ENCODE peak calls at places on chromosomes 7 and 10, in six cellular contexts. X, W, J, V, G and R are unnamed samples.

GRCh38 chr7:16999541-17000266 is 117.9 kb upstream of the AGR3 start:
- DNase-seq in X (no peak), W (no peak), J (no peak), V (no peak), G (peak), R (no peak)

GRCh38 chr10:114638874-114639625 is 19.0 kb downstream of the ABLIM1 start:
- DNase-seq in X (peak), W (no peak), J (no peak), V (peak), G (no peak), R (no peak)

GRCh38 chr10:33249137-33249536 is 85.3 kb downstream of the NRP1 start:
- DNase-seq in X (no peak), W (no peak), J (no peak), V (no peak), G (no peak), R (no peak)

GRCh38 chr10:8498881-8499280 is 444.4 kb downstream of the GATA3 start:
- DNase-seq in X (no peak), W (no peak), J (no peak), V (no peak), G (no peak), R (no peak)

GRCh38 chr10:114026189-114027040 is 17.3 kb upstream of the ADRB1 start:
- DNase-seq in X (peak), W (no peak), J (peak), V (peak), G (no peak), R (no peak)

GRCh38 chr10:50439806-50440205 is 183.9 kb downstream of the SGMS1 start:
- DNase-seq in X (no peak), W (no peak), J (no peak), V (no peak), G (no peak), R (no peak)

GRCh38 chr10:69686866-69687265 is 56.8 kb downstream of the FAM241B start:
- DNase-seq in X (no peak), W (no peak), J (no peak), V (no peak), G (no peak), R (no peak)

GRCh38 chr10:1411956-1412355 is 325.4 kb downstream of the ADARB2 start:
- DNase-seq in X (no peak), W (no peak), J (no peak), V (no peak), G (no peak), R (no peak)

GRCh38 chr10:103693070-103693811 is 162.1 kb downstream of the SH3PXD2A start:
- DNase-seq in X (peak), W (peak), J (no peak), V (peak), G (no peak), R (no peak)

GRCh38 chr7:156640949-156641485 is 443 bp downstream of the RNF32 start:
- DNase-seq in X (peak), W (no peak), J (peak), V (no peak), G (peak), R (no peak)

GRCh38 chr10:31808258-31809218 is 120.1 kb downstream of the ARHGAP12 start:
- DNase-seq in X (peak), W (peak), J (no peak), V (peak), G (peak), R (no peak)

GRCh38 chr7:118590107-118590506 is 365.6 kb downstream of the ANKRD7 start:
- DNase-seq in X (peak), W (no peak), J (no peak), V (no peak), G (no peak), R (no peak)

GRCh38 chr10:118842826-118843624 is 88.3 kb upstream of the CACUL1 start:
- DNase-seq in X (no peak), W (no peak), J (no peak), V (no peak), G (no peak), R (no peak)

GRCh38 chr7:78437118-78437517 is 638.5 kb downstream of the PHTF2 start:
- DNase-seq in X (peak), W (no peak), J (no peak), V (no peak), G (no peak), R (no peak)

GRCh38 chr10:123945506-123945905 is 53.9 kb upstream of the CPXM2 start:
- DNase-seq in X (peak), W (no peak), J (no peak), V (no peak), G (no peak), R (no peak)

GRCh38 chr7:76294344-76295024 is 8.0 kb upstream of the HSPB1 start:
- DNase-seq in X (peak), W (no peak), J (peak), V (peak), G (no peak), R (peak)

GRCh38 chr7:69808401-69808800 is 210.1 kb downstream of the AUTS2 start:
- DNase-seq in X (no peak), W (no peak), J (no peak), V (no peak), G (no peak), R (no peak)